ENCODE peak calls at places on chromosomes 16 and 17, in eight cellular contexts. G, W, E, P, B, R, K and S are unnamed samples.

GRCh38 chr17:9356488-9356911 is 219.1 kb downstream of the STX8 start:
- ATAC-seq in P (no peak), K (peak), W (no peak), R (no peak), G (peak), B (peak), E (peak), S (peak)

GRCh38 chr16:56673916-56674315 is 4.3 kb downstream of the MT1H start:
- ATAC-seq in G (peak), P (no peak), R (no peak), B (no peak), E (peak), K (peak), W (peak), S (peak)

GRCh38 chr17:75691371-75692290 is 24.5 kb downstream of the SAP30BP start:
- ATAC-seq in P (no peak), G (no peak), R (no peak), K (no peak), E (no peak), B (no peak), W (no peak), S (no peak)

GRCh38 chr16:80932725-80933124 is 74.0 kb downstream of the CMC2 start:
- ATAC-seq in P (peak), W (peak), E (no peak), R (peak), B (peak), K (peak), G (peak), S (peak)

GRCh38 chr16:56119138-56119537 is 72.2 kb upstream of the GNAO1 start:
- ATAC-seq in B (no peak), G (no peak), K (no peak), E (peak), W (no peak), R (no peak), P (no peak), S (no peak)

GRCh38 chr17:66795486-66795885 is 39.4 kb upstream of the CACNG5 start:
- ATAC-seq in W (no peak), E (no peak), K (no peak), P (no peak), B (no peak), G (no peak), R (no peak), S (no peak)

GRCh38 chr17:44787271-44787940 is 28.6 kb downstream of the ADAM11 start:
- ATAC-seq in E (no peak), B (peak), R (no peak), G (peak), P (no peak), K (no peak), W (peak), S (no peak)

GRCh38 chr17:40646791-40647548 is 648 bp downstream of the SMARCE1 start:
- ATAC-seq in G (peak), R (peak), W (peak), B (peak), E (peak), K (peak), P (peak), S (peak)

GRCh38 chr16:30139895-30140481 is 17.0 kb upstream of the MAPK3 start:
- ATAC-seq in B (no peak), E (peak), K (no peak), R (no peak), P (no peak), W (no peak), G (no peak), S (no peak)

GRCh38 chr17:65690626-65691310 is 129.3 kb upstream of the AXIN2 start:
- ATAC-seq in W (no peak), R (no peak), K (no peak), G (no peak), P (no peak), B (no peak), E (no peak), S (no peak)

GRCh38 chr17:71304498-71305158 is 816.2 kb upstream of the SOX9 start:
- ATAC-seq in K (no peak), B (no peak), E (no peak), R (no peak), G (no peak), W (no peak), P (no peak), S (no peak)

GRCh38 chr17:67221062-67221998 is 23.7 kb downstream of the HELZ start:
- ATAC-seq in P (peak), E (peak), W (peak), B (no peak), R (peak), G (peak), K (peak), S (no peak)

GRCh38 chr17:17819561-17819995 is 17.2 kb downstream of the SREBF1 start:
- ATAC-seq in W (no peak), E (peak), B (no peak), R (peak), P (peak), K (peak), G (no peak), S (no peak)

GRCh38 chr17:79433396-79433795 is 177.5 kb downstream of the RBFOX3 start:
- ATAC-seq in K (no peak), W (no peak), B (no peak), R (no peak), P (no peak), G (no peak), E (no peak), S (no peak)

GRCh38 chr16:12305081-12305596 is 328.6 kb downstream of the SNX29 start:
- ATAC-seq in R (no peak), P (no peak), E (no peak), G (no peak), B (no peak), K (no peak), W (no peak), S (no peak)
- H3K27ac ChIP-seq in R (no peak), P (no peak), E (no peak), G (no peak), B (no peak), K (no peak), W (no peak), S (no peak)

DNA sequence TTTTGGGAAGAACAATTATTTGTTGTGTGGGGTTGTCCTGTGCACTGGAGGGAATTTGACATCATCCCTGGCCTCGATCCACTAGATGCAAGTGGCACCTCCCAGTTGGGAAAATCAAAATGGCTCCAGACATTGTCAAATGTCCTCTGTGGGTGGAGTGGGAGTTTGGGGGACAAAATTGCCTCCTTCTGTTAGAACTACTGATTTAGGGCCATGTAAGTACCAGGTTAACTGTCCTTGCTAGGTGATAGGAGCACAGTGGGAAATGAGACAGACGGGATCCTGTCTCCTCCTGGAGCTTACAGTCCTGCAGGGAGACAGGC is 56.8 kb downstream of the ARHGAP23 start:
- ATAC-seq in G (no peak), P (no peak), W (no peak), R (no peak), K (no peak), E (no peak), B (no peak), S (no peak)
- H3K27ac ChIP-seq in G (peak), P (peak), W (no peak), R (no peak), K (no peak), E (no peak), B (no peak), S (peak)

DNA sequence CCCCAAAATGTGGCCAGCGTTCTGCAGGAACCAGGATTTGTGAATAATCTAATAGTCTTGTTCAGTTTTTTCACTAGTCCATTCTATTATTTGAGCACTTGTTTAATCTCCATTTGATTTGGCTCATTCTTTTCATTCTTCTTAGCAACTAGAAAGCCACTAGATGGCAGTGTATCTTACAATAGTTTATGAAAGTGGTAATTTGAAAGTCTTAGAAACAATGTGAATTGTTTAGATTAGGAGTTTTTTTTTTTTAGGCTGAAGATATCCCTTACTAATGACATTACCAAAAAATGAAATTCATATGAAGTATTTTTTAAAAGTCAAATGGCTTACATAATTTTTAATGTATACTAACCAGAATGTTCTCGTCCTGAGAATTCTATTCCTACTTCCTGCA is 6.7 kb downstream of the ERI2 start:
- ATAC-seq in E (peak), B (no peak), G (no peak), P (peak), K (peak), R (no peak), W (no peak), S (no peak)
- H3K27ac ChIP-seq in E (no peak), B (no peak), G (no peak), P (no peak), K (no peak), R (no peak), W (no peak), S (no peak)

GRCh38 chr17:74198694-74199093 is 4.8 kb upstream of the RPL38 start:
- ATAC-seq in B (no peak), P (no peak), W (no peak), E (no peak), K (no peak), R (no peak), G (no peak), S (no peak)
- H3K27ac ChIP-seq in B (no peak), P (no peak), W (no peak), E (no peak), K (no peak), R (no peak), G (no peak), S (no peak)

GRCh38 chr17:80790021-80790765 is 201.4 kb upstream of the CHMP6 start:
- ATAC-seq in K (no peak), W (no peak), G (no peak), B (no peak), E (peak), P (peak), R (no peak), S (no peak)
- H3K27ac ChIP-seq in K (no peak), W (no peak), G (no peak), B (no peak), E (peak), P (peak), R (peak), S (peak)

DNA sequence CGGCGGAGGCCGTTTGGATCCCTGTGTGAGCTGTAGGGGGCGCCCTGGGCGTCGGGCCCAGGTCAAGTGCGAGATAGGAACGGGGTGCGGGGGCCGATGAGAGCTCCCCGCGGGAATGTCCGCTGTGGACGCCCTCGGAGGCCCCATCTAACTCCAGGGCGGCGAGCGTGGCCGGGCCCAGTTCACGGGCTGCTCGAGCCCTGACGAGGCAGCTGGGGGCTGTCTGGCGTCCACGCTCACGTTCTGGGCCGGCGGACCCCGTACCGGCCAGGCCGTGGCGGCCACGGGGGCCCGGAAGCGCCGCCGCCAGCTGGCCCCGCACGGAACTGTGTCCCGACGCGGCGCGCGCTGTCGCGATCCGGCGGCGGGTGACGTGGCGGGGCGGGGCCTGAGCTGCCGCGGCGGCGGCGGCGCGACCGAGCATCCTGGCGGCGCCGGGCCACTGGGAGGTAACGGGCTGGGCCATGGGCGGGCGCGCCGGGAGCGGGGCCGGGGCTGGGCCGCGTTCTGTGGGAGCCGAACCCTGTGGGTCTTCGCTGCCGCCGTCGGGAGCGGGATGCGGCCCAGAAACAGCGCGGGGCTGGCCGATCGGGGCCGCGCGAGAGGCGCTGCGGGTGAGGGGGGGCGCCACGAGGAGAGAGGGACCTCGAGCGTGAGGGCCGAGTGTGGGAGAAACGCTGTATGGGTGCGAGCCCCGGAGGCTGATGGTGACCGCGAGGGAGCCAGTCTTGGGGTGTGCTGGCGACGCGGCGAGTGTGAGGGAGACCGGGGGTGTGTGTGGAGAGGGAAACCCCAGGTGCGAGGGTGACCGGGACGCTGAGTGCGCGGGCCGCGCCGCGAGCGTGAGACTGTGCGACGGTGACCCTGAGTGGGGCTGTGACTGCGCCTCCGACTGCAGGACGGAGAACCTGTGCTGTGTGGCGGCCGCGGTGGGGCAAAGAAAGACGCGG is at the start of gene SLC7A6:
- ATAC-seq in B (peak), P (peak), W (peak), E (peak), G (peak), K (peak), R (peak), S (peak)
- H3K27ac ChIP-seq in B (peak), P (peak), W (no peak), E (peak), G (peak), K (peak), R (peak), S (peak)

DNA sequence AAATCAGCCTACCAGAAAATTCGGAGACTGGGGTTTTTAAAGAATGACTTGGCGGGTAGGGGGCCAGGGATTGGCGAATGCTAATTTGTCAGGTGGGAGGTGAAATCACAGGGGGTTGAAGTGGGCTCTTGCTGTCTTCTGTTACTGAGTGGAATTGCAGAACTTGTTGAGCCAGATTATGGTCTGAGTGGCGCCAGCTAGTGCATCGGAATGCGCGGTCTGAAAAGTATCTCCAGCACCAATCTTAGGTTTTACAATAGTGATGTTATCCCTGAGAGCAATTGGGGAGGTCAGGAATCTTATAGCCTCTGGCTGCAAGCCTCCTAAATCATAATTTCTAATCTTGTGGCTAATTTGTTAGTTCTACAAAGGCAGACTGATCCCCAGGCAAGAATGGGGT is 762 bp upstream of the RBL2 start:
- ATAC-seq in W (peak), G (no peak), K (no peak), P (no peak), R (no peak), B (no peak), E (no peak), S (no peak)
- H3K27ac ChIP-seq in W (peak), G (no peak), K (peak), P (no peak), R (no peak), B (no peak), E (peak), S (peak)

DNA sequence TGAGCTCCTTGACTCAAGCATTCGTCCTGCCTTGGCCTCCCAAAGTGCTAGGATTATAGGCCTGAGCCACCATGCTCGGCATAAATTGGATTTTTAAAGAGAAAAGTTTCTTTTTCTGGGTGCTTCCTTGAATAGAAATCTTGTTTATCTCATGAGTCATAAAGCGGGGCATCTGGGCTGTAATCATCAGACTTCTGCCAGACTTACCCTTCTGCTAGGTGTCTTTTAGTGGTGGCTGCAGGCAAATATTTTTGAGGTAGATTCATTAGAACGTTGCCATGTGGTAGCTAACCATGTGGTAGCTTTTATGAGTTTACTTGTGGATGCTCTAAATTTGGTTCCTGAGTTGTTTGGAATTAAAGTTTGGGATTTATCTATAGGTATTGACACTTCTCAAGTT is 13.4 kb downstream of the PGS1 start:
- ATAC-seq in R (peak), E (no peak), W (no peak), G (no peak), B (no peak), K (no peak), P (peak), S (no peak)
- H3K27ac ChIP-seq in R (peak), E (no peak), W (no peak), G (no peak), B (no peak), K (no peak), P (peak), S (peak)